ENCODE peak calls at places on chromosomes 11 and 22, in four cellular contexts. One of them, this sample, is unnamed. For H3K4me1, the result is how much of the 10 kb centered on the place peaks cover.

GRCh38 chr11:117822031-117822521 is 2.5 kb downstream of the FXYD2 start:
- DNase-seq in HepG2: no peak
- DNase-seq in A549: no peak
- DNase-seq in CD4-positive, CD25-positive, alpha-beta regulatory T cell: peak
- DNase-seq in this sample: no peak

GRCh38 chr11:61004841-61005240 is 33.4 kb downstream of the CD6 start:
- DNase-seq in CD4-positive, CD25-positive, alpha-beta regulatory T cell: peak
- DNase-seq in HepG2: no peak
- DNase-seq in A549: no peak
- DNase-seq in this sample: peak

GRCh38 chr22:47190276-47190956 is 428.0 kb downstream of the TBC1D22A start:
- DNase-seq in HepG2: no peak
- DNase-seq in CD4-positive, CD25-positive, alpha-beta regulatory T cell: no peak
- DNase-seq in A549: no peak
- DNase-seq in this sample: no peak

GRCh38 chr11:107821199-107821926 is 37.2 kb downstream of the SLC35F2 start:
- DNase-seq in CD4-positive, CD25-positive, alpha-beta regulatory T cell: no peak
- DNase-seq in HepG2: no peak
- DNase-seq in A549: no peak
- DNase-seq in this sample: no peak

GRCh38 chr11:11757871-11758270 is 83.9 kb upstream of the USP47 start:
- DNase-seq in HepG2: no peak
- DNase-seq in CD4-positive, CD25-positive, alpha-beta regulatory T cell: no peak
- DNase-seq in A549: no peak
- DNase-seq in this sample: no peak

GRCh38 chr22:27872488-27872887 is 46.6 kb downstream of the PITPNB start:
- DNase-seq in A549: no peak
- DNase-seq in CD4-positive, CD25-positive, alpha-beta regulatory T cell: no peak
- DNase-seq in HepG2: no peak
- DNase-seq in this sample: no peak

GRCh38 chr11:10327254-10327653 is 22.4 kb downstream of the ADM start:
- DNase-seq in A549: no peak
- DNase-seq in CD4-positive, CD25-positive, alpha-beta regulatory T cell: no peak
- DNase-seq in HepG2: no peak
- DNase-seq in this sample: no peak

GRCh38 chr11:95282337-95282751 is 51.3 kb upstream of the SESN3 start:
- DNase-seq in A549: no peak
- DNase-seq in HepG2: peak
- DNase-seq in CD4-positive, CD25-positive, alpha-beta regulatory T cell: no peak
- DNase-seq in this sample: no peak

GRCh38 chr11:74220376-74220775 is 49.3 kb downstream of the PPME1 start:
- DNase-seq in HepG2: no peak
- DNase-seq in CD4-positive, CD25-positive, alpha-beta regulatory T cell: no peak
- DNase-seq in A549: no peak
- DNase-seq in this sample: no peak

GRCh38 chr11:128480066-128480465 is 107.3 kb downstream of the ETS1 start:
- DNase-seq in CD4-positive, CD25-positive, alpha-beta regulatory T cell: peak
- DNase-seq in A549: no peak
- DNase-seq in HepG2: no peak
- DNase-seq in this sample: no peak

GRCh38 chr11:87889126-87889525 is 286.1 kb downstream of the RAB38 start:
- DNase-seq in HepG2: no peak
- DNase-seq in A549: no peak
- DNase-seq in CD4-positive, CD25-positive, alpha-beta regulatory T cell: no peak
- DNase-seq in this sample: no peak

GRCh38 chr11:17861036-17861755 is 126.6 kb downstream of the KCNC1 start:
- DNase-seq in CD4-positive, CD25-positive, alpha-beta regulatory T cell: no peak
- DNase-seq in A549: no peak
- DNase-seq in HepG2: no peak
- DNase-seq in this sample: no peak

GRCh38 chr11:45233121-45233803 is 52.9 kb downstream of the SYT13 start:
- DNase-seq in A549: peak
- DNase-seq in HepG2: peak
- DNase-seq in CD4-positive, CD25-positive, alpha-beta regulatory T cell: peak
- DNase-seq in this sample: peak

GRCh38 chr22:22141031-22141430 is 103.6 kb upstream of the VPREB1 start:
- DNase-seq in HepG2: no peak
- DNase-seq in CD4-positive, CD25-positive, alpha-beta regulatory T cell: no peak
- DNase-seq in A549: no peak
- DNase-seq in this sample: no peak

GRCh38 chr11:64537876-64538275 is 53.1 kb upstream of the SLC22A12 start:
- DNase-seq in HepG2: no peak
- DNase-seq in A549: no peak
- DNase-seq in CD4-positive, CD25-positive, alpha-beta regulatory T cell: no peak
- DNase-seq in this sample: no peak

GRCh38 chr11:44857490-44857889 is 93.2 kb downstream of the TP53I11 start:
- DNase-seq in A549: no peak
- DNase-seq in CD4-positive, CD25-positive, alpha-beta regulatory T cell: no peak
- DNase-seq in HepG2: no peak
- DNase-seq in this sample: no peak

GRCh38 chr11:129959687-129960086 is 42.9 kb downstream of the PRDM10 start:
- DNase-seq in CD4-positive, CD25-positive, alpha-beta regulatory T cell: no peak
- DNase-seq in A549: no peak
- DNase-seq in HepG2: no peak
- DNase-seq in this sample: no peak

GRCh38 chr11:35419713-35420333 is 465 bp upstream of the SLC1A2 start:
- DNase-seq in A549: no peak
- DNase-seq in HepG2: no peak
- DNase-seq in CD4-positive, CD25-positive, alpha-beta regulatory T cell: no peak
- DNase-seq in this sample: no peak

GRCh38 chr11:17810736-17811135 is 76.2 kb downstream of the KCNC1 start:
- DNase-seq in A549: no peak
- DNase-seq in CD4-positive, CD25-positive, alpha-beta regulatory T cell: no peak
- DNase-seq in HepG2: no peak
- DNase-seq in this sample: no peak

GRCh38 chr11:9664276-9665171 is 647 bp downstream of the SWAP70 start:
- DNase-seq in A549: peak
- DNase-seq in HepG2: peak
- DNase-seq in CD4-positive, CD25-positive, alpha-beta regulatory T cell: peak
- DNase-seq in this sample: peak

GRCh38 chr11:25860677-25861445 is 471.1 kb upstream of the ANO3 start:
- DNase-seq in CD4-positive, CD25-positive, alpha-beta regulatory T cell: no peak
- DNase-seq in A549: no peak
- DNase-seq in HepG2: no peak
- DNase-seq in this sample: no peak

GRCh38 chr11:78564037-78564888 is 10.4 kb downstream of the NARS2 start:
- DNase-seq in CD4-positive, CD25-positive, alpha-beta regulatory T cell: peak
- DNase-seq in HepG2: peak
- DNase-seq in A549: peak
- DNase-seq in this sample: peak

GRCh38 chr22:27348634-27349033 is 452.9 kb downstream of the MN1 start:
- DNase-seq in A549: no peak
- DNase-seq in HepG2: no peak
- DNase-seq in CD4-positive, CD25-positive, alpha-beta regulatory T cell: no peak
- DNase-seq in this sample: no peak

GRCh38 chr11:47869548-47870393 is 21.6 kb upstream of the NUP160 start:
- DNase-seq in CD4-positive, CD25-positive, alpha-beta regulatory T cell: no peak
- DNase-seq in A549: no peak
- DNase-seq in HepG2: no peak
- DNase-seq in this sample: no peak
- H3K4me1 ChIP-seq in CD4-positive, CD25-positive, alpha-beta regulatory T cell: under half
- H3K4me1 ChIP-seq in A549: under half
- H3K4me1 ChIP-seq in HepG2: under half
- H3K4me1 ChIP-seq in this sample: under half

DNA sequence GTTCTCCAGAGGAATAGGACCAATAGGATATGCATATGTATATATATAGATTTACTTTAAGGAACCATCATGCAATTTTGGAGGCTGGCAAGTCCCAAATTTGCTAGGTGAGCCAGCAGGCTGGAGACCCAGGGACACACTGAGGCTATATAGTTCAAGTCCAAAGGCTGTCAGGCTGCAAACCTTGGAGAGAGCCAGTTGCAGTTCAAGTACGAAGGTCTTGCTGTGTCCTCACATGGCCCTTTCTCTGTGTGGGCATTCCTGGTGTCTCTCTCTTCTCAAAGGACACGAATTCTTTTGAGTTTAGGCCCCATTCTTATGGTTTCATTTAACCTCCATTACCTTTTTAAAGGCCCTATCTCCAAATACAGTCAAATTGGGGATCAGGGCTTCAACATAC is 134.4 kb upstream of the SORL1-AS1 start:
- DNase-seq in HepG2: no peak
- DNase-seq in CD4-positive, CD25-positive, alpha-beta regulatory T cell: no peak
- DNase-seq in A549: no peak
- DNase-seq in this sample: no peak
- H3K27ac ChIP-seq in HepG2: no peak
- H3K27ac ChIP-seq in CD4-positive, CD25-positive, alpha-beta regulatory T cell: no peak
- H3K27ac ChIP-seq in A549: no peak
- H3K27ac ChIP-seq in this sample: no peak

GRCh38 chr22:38073150-38074130 is 10.5 kb downstream of the SLC16A8 start:
- DNase-seq in HepG2: no peak
- DNase-seq in A549: no peak
- DNase-seq in CD4-positive, CD25-positive, alpha-beta regulatory T cell: no peak
- DNase-seq in this sample: no peak
- H3K4me3 ChIP-seq in HepG2: no peak
- H3K4me3 ChIP-seq in A549: no peak
- H3K4me3 ChIP-seq in CD4-positive, CD25-positive, alpha-beta regulatory T cell: no peak
- H3K4me3 ChIP-seq in this sample: no peak

GRCh38 chr11:20011294-20011951 is 148.9 kb downstream of the DBX1 start:
- DNase-seq in HepG2: peak
- DNase-seq in CD4-positive, CD25-positive, alpha-beta regulatory T cell: no peak
- DNase-seq in A549: no peak
- DNase-seq in this sample: no peak
- H3K4me1 ChIP-seq in HepG2: half or more
- H3K4me1 ChIP-seq in CD4-positive, CD25-positive, alpha-beta regulatory T cell: under half
- H3K4me1 ChIP-seq in A549: half or more
- H3K4me1 ChIP-seq in this sample: under half

DNA sequence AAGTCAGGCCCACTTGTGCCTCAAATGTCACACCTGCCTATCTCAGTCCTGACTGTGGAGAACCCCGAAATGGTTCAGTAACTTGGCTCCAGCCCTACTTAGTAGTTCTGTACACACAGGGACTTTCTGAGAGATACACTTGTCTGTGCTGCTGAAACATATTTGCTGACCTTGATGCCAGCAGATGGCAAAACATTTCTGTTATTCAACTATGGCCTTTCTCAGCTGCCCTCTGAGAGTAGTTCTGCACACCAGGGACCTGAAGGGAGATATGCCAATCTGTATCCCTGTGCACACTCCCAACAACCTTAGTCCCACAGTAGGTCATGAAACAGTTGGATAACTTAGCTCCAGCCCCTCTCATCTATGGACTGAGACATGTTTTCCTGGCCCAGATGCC is 1651.5 kb downstream of the LRRC4C start:
- DNase-seq in CD4-positive, CD25-positive, alpha-beta regulatory T cell: no peak
- DNase-seq in HepG2: no peak
- DNase-seq in A549: no peak
- DNase-seq in this sample: no peak
- H3K27ac ChIP-seq in CD4-positive, CD25-positive, alpha-beta regulatory T cell: no peak
- H3K27ac ChIP-seq in HepG2: no peak
- H3K27ac ChIP-seq in A549: no peak
- H3K27ac ChIP-seq in this sample: no peak

GRCh38 chr22:29155966-29156365 is 49.7 kb upstream of the EMID1 start:
- DNase-seq in A549: no peak
- DNase-seq in CD4-positive, CD25-positive, alpha-beta regulatory T cell: no peak
- DNase-seq in HepG2: no peak
- DNase-seq in this sample: no peak
- H3K4me3 ChIP-seq in A549: no peak
- H3K4me3 ChIP-seq in CD4-positive, CD25-positive, alpha-beta regulatory T cell: no peak
- H3K4me3 ChIP-seq in HepG2: no peak
- H3K4me3 ChIP-seq in this sample: no peak

GRCh38 chr11:57432714-57433163 is 5.8 kb upstream of the SLC43A3 start:
- DNase-seq in CD4-positive, CD25-positive, alpha-beta regulatory T cell: no peak
- DNase-seq in HepG2: no peak
- DNase-seq in A549: no peak
- DNase-seq in this sample: no peak

GRCh38 chr11:57432017-57432590 is 5.2 kb upstream of the SLC43A3 start:
- DNase-seq in A549: no peak
- DNase-seq in CD4-positive, CD25-positive, alpha-beta regulatory T cell: no peak
- DNase-seq in HepG2: no peak
- DNase-seq in this sample: no peak

GRCh38 chr11:57429946-57430345 is 3.0 kb upstream of the SLC43A3 start:
- DNase-seq in A549: no peak
- DNase-seq in HepG2: no peak
- DNase-seq in CD4-positive, CD25-positive, alpha-beta regulatory T cell: no peak
- DNase-seq in this sample: no peak

GRCh38 chr11:57428643-57429042 is 1.7 kb upstream of the SLC43A3 start:
- DNase-seq in CD4-positive, CD25-positive, alpha-beta regulatory T cell: no peak
- DNase-seq in HepG2: no peak
- DNase-seq in A549: no peak
- DNase-seq in this sample: no peak

DNA sequence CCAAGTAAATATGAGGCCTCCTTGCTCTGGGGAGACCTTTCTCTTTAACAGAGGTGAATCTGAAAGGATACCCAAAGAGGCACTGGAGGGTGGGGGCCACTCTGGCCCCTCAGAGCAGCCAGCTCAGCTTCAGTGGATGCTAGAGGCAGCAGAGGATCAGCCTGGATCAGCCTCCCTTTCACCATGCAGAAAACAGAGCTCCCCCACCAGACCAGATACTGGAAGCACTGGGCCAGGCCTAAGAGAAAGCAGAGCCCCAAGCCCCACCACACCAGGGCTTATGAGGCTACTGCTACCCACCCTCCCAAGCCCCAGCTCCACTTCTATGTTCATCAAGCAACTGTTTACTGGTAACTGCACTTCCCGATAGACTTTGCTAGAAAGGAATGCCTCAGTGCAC is 4.0 kb upstream of the SLC43A3 start:
- DNase-seq in A549: no peak
- DNase-seq in CD4-positive, CD25-positive, alpha-beta regulatory T cell: no peak
- DNase-seq in HepG2: no peak
- DNase-seq in this sample: no peak
- H3K4me1 ChIP-seq in A549: under half
- H3K4me1 ChIP-seq in CD4-positive, CD25-positive, alpha-beta regulatory T cell: under half
- H3K4me1 ChIP-seq in HepG2: half or more
- H3K4me1 ChIP-seq in this sample: under half

This sample was measured in CD4-positive, alpha-beta memory T cell.